ENCODE peak calls at places on chromosome 7, in five cellular contexts. U is thoracic aorta, I is prostate gland, P is uterus, V is HepG2. Q is an unnamed sample. For H3K4me1, the result is how much of the 10 kb centered on the place peaks cover.

GRCh38 chr7:42736931-42737330 is 174.9 kb downstream of the C7orf25 start:
- DNase-seq in V (no peak), U (no peak), I (no peak), P (no peak), Q (no peak)

GRCh38 chr7:150384406-150385239 is 5.5 kb downstream of the ZNF775 start:
- DNase-seq in P (no peak), I (no peak), V (no peak), U (no peak), Q (peak)

GRCh38 chr7:73613954-73614735 is 10.2 kb downstream of the MLXIPL start:
- DNase-seq in I (no peak), V (peak), P (no peak), U (no peak), Q (no peak)

GRCh38 chr7:50660040-50660829 is 95.0 kb upstream of the DDC start:
- DNase-seq in V (no peak), P (peak), U (no peak), I (no peak), Q (no peak)

GRCh38 chr7:112481833-112482669 is 1.3 kb downstream of the LSMEM1 start:
- DNase-seq in V (no peak), P (peak), U (peak), I (peak), Q (peak)

GRCh38 chr7:108265007-108265406 is 134.8 kb upstream of the LAMB4 start:
- DNase-seq in U (no peak), P (no peak), I (no peak), V (no peak), Q (no peak)

GRCh38 chr7:18849130-18849529 is 268.3 kb downstream of the TWIST1 start:
- DNase-seq in P (no peak), I (no peak), V (no peak), U (no peak), Q (no peak)

GRCh38 chr7:100396421-100396982 is 23.2 kb downstream of the PILRA start:
- DNase-seq in P (no peak), I (no peak), U (no peak), V (no peak), Q (no peak)

GRCh38 chr7:135168489-135169140 is 1.9 kb downstream of the CYREN start:
- DNase-seq in V (no peak), U (no peak), I (no peak), P (no peak), Q (no peak)

GRCh38 chr7:138097064-138097741 is 20.9 kb downstream of the AKR1D1 start:
- DNase-seq in I (no peak), V (peak), P (no peak), U (no peak), Q (no peak)

GRCh38 chr7:75971961-75972763 is 22.2 kb downstream of the TMEM120A start:
- DNase-seq in I (no peak), U (no peak), P (peak), V (no peak), Q (no peak)
- TF ChIP-seq CTCF in I (no peak), U (no peak), P (no peak), V (no peak), Q (no peak)

GRCh38 chr7:7966141-7966734 is 2.4 kb upstream of the GLCCI1 start:
- DNase-seq in I (no peak), V (no peak), U (no peak), P (no peak), Q (no peak)
- H3K4me1 ChIP-seq in I (under half), V (under half), U (under half), P (under half), Q (under half)

GRCh38 chr7:2312272-2312929 is 1.8 kb downstream of the SNX8 start:
- DNase-seq in U (no peak), I (no peak), V (no peak), P (no peak), Q (no peak)
- H3K4me3 ChIP-seq in U (no peak), I (no peak), V (no peak), P (no peak), Q (no peak)

GRCh38 chr7:4642468-4643203 is 39.5 kb upstream of the FOXK1 start:
- DNase-seq in V (no peak), I (no peak), U (no peak), P (no peak), Q (no peak)

GRCh38 chr7:4645241-4645640 is 36.9 kb upstream of the FOXK1 start:
- DNase-seq in I (no peak), V (no peak), U (no peak), P (no peak), Q (no peak)

GRCh38 chr7:4641667-4642467 is 40.2 kb upstream of the FOXK1 start:
- DNase-seq in U (peak), P (peak), I (peak), V (peak), Q (peak)

GRCh38 chr7:4638781-4639575 is 43.1 kb upstream of the FOXK1 start:
- DNase-seq in V (no peak), I (no peak), U (no peak), P (no peak), Q (no peak)

DNA sequence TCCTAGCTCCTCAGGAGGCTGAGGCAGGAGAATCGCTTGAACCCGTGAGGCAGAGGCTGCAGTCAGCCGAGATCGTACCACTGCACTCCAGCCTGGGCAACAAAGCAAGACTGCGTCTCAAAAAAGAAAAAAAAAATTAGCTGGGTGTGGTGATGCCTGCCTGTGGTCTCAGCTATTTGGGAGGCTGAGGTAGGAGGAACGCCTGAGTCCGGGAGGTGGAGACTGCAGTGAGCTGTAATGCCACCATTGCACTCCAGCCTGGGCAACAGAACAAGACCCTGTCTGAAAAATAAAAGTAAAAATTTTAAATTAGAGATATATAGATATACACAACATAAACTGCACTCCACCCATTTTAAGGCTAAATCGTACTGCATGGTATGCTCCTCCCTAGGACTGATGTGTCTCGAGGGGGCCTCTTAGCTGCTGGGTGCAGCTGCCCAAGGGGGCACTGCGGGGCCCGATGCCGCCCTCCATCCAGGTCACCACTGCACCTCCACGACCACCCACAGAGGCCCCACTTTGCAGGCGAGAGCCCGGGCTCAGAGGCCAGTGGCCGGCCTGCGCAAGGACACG is 40.9 kb upstream of the FOXK1 start:
- DNase-seq in P (no peak), U (no peak), V (no peak), I (no peak), Q (no peak)
- TF ChIP-seq CTCF in P (no peak), U (peak), V (no peak), I (peak), Q (no peak)

GRCh38 chr7:131095346-131095745 is 232.3 kb upstream of the MKLN1 start:
- DNase-seq in U (no peak), I (no peak), P (no peak), V (no peak), Q (no peak)
- H3K4me1 ChIP-seq in U (under half), I (under half), P (under half), V (half or more), Q (under half)

GRCh38 chr7:79636849-79637248 is 183.4 kb upstream of the MAGI2 start:
- DNase-seq in U (no peak), I (no peak), P (no peak), V (no peak), Q (no peak)
- H3K4me3 ChIP-seq in U (no peak), I (no peak), P (no peak), V (no peak), Q (no peak)

Q was measured in mucosa of descending colon.